ENCODE peak calls at places on chromosomes 3 and 15, in five cellular contexts. One of them, this sample, is unnamed.

GRCh38 chr3:135125171-135125801 is 330.2 kb downstream of the EPHB1 start:
- DNase-seq in GM13976: peak
- DNase-seq in CD14-positive monocyte: no peak
- DNase-seq in fibroblast of lung: peak
- DNase-seq in heart right ventricle: no peak
- DNase-seq in this sample: peak

GRCh38 chr15:31471731-31472430 is 145.2 kb downstream of the KLF13 start:
- DNase-seq in GM13976: no peak
- DNase-seq in fibroblast of lung: peak
- DNase-seq in heart right ventricle: no peak
- DNase-seq in CD14-positive monocyte: no peak
- DNase-seq in this sample: no peak

GRCh38 chr3:134904333-134904771 is 109.3 kb downstream of the EPHB1 start:
- DNase-seq in fibroblast of lung: no peak
- DNase-seq in GM13976: peak
- DNase-seq in CD14-positive monocyte: no peak
- DNase-seq in heart right ventricle: no peak
- DNase-seq in this sample: peak

GRCh38 chr15:63276342-63277043 is 912 bp upstream of the APH1B start:
- DNase-seq in CD14-positive monocyte: no peak
- DNase-seq in heart right ventricle: no peak
- DNase-seq in GM13976: no peak
- DNase-seq in fibroblast of lung: no peak
- DNase-seq in this sample: no peak

GRCh38 chr3:72756900-72757299 is 91.3 kb downstream of the SHQ1 start:
- DNase-seq in GM13976: peak
- DNase-seq in heart right ventricle: no peak
- DNase-seq in CD14-positive monocyte: no peak
- DNase-seq in fibroblast of lung: no peak
- DNase-seq in this sample: peak

GRCh38 chr15:94351121-94351520 is 119.8 kb downstream of the MCTP2 start:
- DNase-seq in fibroblast of lung: no peak
- DNase-seq in heart right ventricle: no peak
- DNase-seq in GM13976: no peak
- DNase-seq in CD14-positive monocyte: no peak
- DNase-seq in this sample: no peak

GRCh38 chr3:184347321-184348056 is 10.1 kb downstream of the FAM131A start:
- DNase-seq in CD14-positive monocyte: no peak
- DNase-seq in fibroblast of lung: peak
- DNase-seq in heart right ventricle: no peak
- DNase-seq in GM13976: no peak
- DNase-seq in this sample: no peak

GRCh38 chr3:52280046-52280445 is 1.6 kb upstream of the WDR82 start:
- DNase-seq in GM13976: no peak
- DNase-seq in fibroblast of lung: peak
- DNase-seq in CD14-positive monocyte: no peak
- DNase-seq in heart right ventricle: no peak
- DNase-seq in this sample: no peak

GRCh38 chr3:160400631-160401150 is 1.2 kb downstream of the SMC4 start:
- DNase-seq in CD14-positive monocyte: peak
- DNase-seq in fibroblast of lung: no peak
- DNase-seq in heart right ventricle: peak
- DNase-seq in GM13976: peak
- DNase-seq in this sample: peak

GRCh38 chr3:141049681-141050080 is 1.5 kb upstream of the SPSB4 start:
- DNase-seq in fibroblast of lung: no peak
- DNase-seq in CD14-positive monocyte: no peak
- DNase-seq in GM13976: no peak
- DNase-seq in heart right ventricle: no peak
- DNase-seq in this sample: no peak

GRCh38 chr3:123365450-123366143 is 83.3 kb downstream of the ADCY5 start:
- DNase-seq in CD14-positive monocyte: no peak
- DNase-seq in fibroblast of lung: no peak
- DNase-seq in GM13976: no peak
- DNase-seq in heart right ventricle: no peak
- DNase-seq in this sample: no peak

GRCh38 chr3:114597012-114597411 is 303.2 kb downstream of the TIGIT start:
- DNase-seq in GM13976: no peak
- DNase-seq in fibroblast of lung: peak
- DNase-seq in heart right ventricle: no peak
- DNase-seq in CD14-positive monocyte: no peak
- DNase-seq in this sample: no peak

GRCh38 chr15:90022905-90023700 is 22.0 kb downstream of the ZNF710 start:
- DNase-seq in heart right ventricle: no peak
- DNase-seq in GM13976: no peak
- DNase-seq in CD14-positive monocyte: no peak
- DNase-seq in fibroblast of lung: no peak
- DNase-seq in this sample: no peak

GRCh38 chr3:39005295-39005694 is 46.4 kb downstream of the SCN11A start:
- DNase-seq in fibroblast of lung: no peak
- DNase-seq in heart right ventricle: no peak
- DNase-seq in CD14-positive monocyte: no peak
- DNase-seq in GM13976: no peak
- DNase-seq in this sample: no peak

GRCh38 chr3:175951047-175951694 is 1092.0 kb downstream of the NAALADL2 start:
- DNase-seq in CD14-positive monocyte: no peak
- DNase-seq in fibroblast of lung: peak
- DNase-seq in GM13976: no peak
- DNase-seq in heart right ventricle: no peak
- DNase-seq in this sample: no peak

GRCh38 chr3:87350367-87351199 is 74.2 kb upstream of the POU1F1 start:
- DNase-seq in fibroblast of lung: peak
- DNase-seq in CD14-positive monocyte: no peak
- DNase-seq in GM13976: peak
- DNase-seq in heart right ventricle: no peak
- DNase-seq in this sample: peak

GRCh38 chr3:143464850-143465249 is 345.3 kb downstream of the CHST2 start:
- DNase-seq in fibroblast of lung: peak
- DNase-seq in GM13976: no peak
- DNase-seq in heart right ventricle: no peak
- DNase-seq in CD14-positive monocyte: no peak
- DNase-seq in this sample: no peak

GRCh38 chr3:147616998-147617619 is 207.9 kb downstream of the ZIC1 start:
- DNase-seq in CD14-positive monocyte: no peak
- DNase-seq in heart right ventricle: no peak
- DNase-seq in GM13976: no peak
- DNase-seq in fibroblast of lung: peak
- DNase-seq in this sample: no peak

DNA sequence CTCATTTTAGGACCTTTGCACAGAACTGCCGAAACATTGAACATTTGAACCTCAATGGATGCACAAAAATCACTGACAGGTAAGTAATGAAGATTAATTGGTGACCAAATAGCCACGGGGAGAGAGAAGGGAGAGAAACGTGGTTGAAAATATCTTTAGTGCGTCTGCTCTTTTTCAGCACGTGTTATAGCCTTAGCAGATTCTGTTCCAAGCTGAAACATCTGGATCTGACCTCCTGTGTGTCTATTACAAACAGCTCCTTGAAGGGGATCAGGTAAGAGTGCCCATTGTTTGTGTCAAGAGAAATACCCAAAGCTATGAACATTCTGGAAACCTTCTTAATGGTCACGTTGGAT is 67.1 kb downstream of the UBP1 start:
- DNase-seq in heart right ventricle: no peak
- DNase-seq in fibroblast of lung: no peak
- DNase-seq in GM13976: no peak
- DNase-seq in CD14-positive monocyte: no peak
- DNase-seq in this sample: no peak
- TF ChIP-seq CTCF in heart right ventricle: no peak
- TF ChIP-seq CTCF in fibroblast of lung: no peak
- TF ChIP-seq CTCF in GM13976: no peak
- TF ChIP-seq CTCF in CD14-positive monocyte: peak
- TF ChIP-seq CTCF in this sample: no peak

DNA sequence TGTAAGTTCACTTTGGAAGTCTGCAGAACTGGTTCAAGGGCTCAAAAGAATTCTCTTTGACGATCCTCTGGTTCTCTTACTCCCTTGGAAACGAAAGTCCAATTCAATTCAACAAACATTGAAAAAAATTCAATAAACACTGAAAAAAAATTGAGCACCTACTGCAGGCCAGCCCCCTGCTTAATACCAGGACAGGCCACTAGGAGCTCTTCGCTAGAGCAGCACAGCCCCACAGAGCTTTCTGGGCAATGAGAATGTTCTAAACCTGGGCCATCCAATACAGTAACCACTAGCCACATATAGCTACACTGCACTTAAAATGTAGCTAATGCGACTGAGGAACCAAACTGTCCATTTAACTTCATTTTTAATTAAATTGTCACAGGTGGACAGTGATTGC is 50.4 kb upstream of the DCLK3 start:
- DNase-seq in heart right ventricle: no peak
- DNase-seq in GM13976: no peak
- DNase-seq in CD14-positive monocyte: no peak
- DNase-seq in fibroblast of lung: no peak
- DNase-seq in this sample: no peak
- TF ChIP-seq CTCF in heart right ventricle: no peak
- TF ChIP-seq CTCF in GM13976: no peak
- TF ChIP-seq CTCF in CD14-positive monocyte: no peak
- TF ChIP-seq CTCF in fibroblast of lung: no peak
- TF ChIP-seq CTCF in this sample: no peak

DNA sequence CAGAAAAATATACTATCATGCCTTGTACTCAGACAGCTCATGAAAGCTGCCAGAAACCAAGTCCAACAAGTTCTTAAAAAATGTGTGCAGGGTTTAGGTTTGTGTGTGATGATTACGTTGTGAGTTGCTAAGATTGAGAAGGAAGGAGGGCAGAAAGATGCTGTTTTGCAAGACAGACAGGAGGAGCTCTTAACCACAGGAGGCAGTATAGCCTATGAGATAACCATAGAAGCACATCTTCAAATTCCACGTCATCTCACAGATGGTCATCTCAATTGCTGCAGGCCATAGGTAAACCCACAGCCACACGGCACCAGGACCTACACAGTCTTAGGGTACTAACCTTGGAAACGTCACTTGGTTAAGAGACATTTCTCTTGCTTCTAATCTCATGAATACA is 192.0 kb downstream of the STT3B start:
- DNase-seq in fibroblast of lung: peak
- DNase-seq in GM13976: peak
- DNase-seq in heart right ventricle: no peak
- DNase-seq in CD14-positive monocyte: no peak
- DNase-seq in this sample: peak
- TF ChIP-seq CTCF in fibroblast of lung: peak
- TF ChIP-seq CTCF in GM13976: no peak
- TF ChIP-seq CTCF in heart right ventricle: no peak
- TF ChIP-seq CTCF in CD14-positive monocyte: peak
- TF ChIP-seq CTCF in this sample: no peak

GRCh38 chr15:101068523-101068960 is 149.4 kb downstream of the LRRK1 start:
- DNase-seq in fibroblast of lung: no peak
- DNase-seq in heart right ventricle: no peak
- DNase-seq in CD14-positive monocyte: no peak
- DNase-seq in GM13976: no peak
- DNase-seq in this sample: no peak

GRCh38 chr15:101070024-101070423 is 150.9 kb downstream of the LRRK1 start:
- DNase-seq in CD14-positive monocyte: no peak
- DNase-seq in fibroblast of lung: no peak
- DNase-seq in heart right ventricle: no peak
- DNase-seq in GM13976: no peak
- DNase-seq in this sample: no peak

GRCh38 chr15:101070502-101071273 is 151.5 kb downstream of the LRRK1 start:
- DNase-seq in heart right ventricle: no peak
- DNase-seq in CD14-positive monocyte: no peak
- DNase-seq in GM13976: no peak
- DNase-seq in fibroblast of lung: peak
- DNase-seq in this sample: no peak

GRCh38 chr15:101067660-101068522 is 148.7 kb downstream of the LRRK1 start:
- DNase-seq in GM13976: no peak
- DNase-seq in fibroblast of lung: no peak
- DNase-seq in heart right ventricle: no peak
- DNase-seq in CD14-positive monocyte: no peak
- DNase-seq in this sample: no peak

DNA sequence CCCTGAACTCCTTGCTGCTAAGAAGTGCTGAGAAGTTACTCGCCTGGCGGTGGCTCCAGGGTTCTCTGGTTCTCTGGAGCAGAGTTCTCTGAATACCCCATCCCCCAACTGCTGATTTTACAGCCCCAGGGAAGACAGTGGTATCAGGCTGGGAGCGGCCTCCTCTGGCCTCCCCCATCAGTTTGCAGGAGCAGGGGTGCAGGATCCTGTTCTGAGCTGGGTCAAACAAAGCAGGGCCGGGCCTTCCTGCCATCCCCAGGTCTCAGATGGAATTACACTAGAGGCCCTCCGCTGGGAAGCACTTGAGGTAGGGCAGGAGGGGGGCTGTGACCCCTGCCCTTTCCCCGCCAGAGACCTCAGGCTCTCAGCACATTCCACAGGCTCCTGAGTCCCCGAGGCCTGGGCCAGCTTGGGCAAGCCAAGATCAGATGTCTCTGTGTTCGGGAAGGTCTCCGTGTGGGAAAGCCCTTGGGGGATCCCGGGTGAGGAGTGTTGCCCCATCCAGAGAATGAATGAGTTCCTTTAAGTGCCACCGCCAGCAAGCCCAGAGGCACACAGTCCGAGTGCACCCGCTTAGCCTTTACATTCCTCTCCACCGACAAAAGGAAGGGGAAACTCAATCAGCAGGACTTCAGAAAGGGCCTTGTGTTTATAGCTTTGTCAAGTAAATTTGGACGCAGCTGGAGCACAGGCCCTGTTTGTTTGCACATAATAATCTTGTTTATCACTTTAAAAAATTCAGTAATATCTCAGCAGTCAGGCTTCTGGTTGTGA is 150.0 kb downstream of the LRRK1 start:
- DNase-seq in GM13976: no peak
- DNase-seq in fibroblast of lung: peak
- DNase-seq in CD14-positive monocyte: no peak
- DNase-seq in heart right ventricle: no peak
- DNase-seq in this sample: no peak
- TF ChIP-seq CTCF in GM13976: no peak
- TF ChIP-seq CTCF in fibroblast of lung: peak
- TF ChIP-seq CTCF in CD14-positive monocyte: no peak
- TF ChIP-seq CTCF in heart right ventricle: no peak
- TF ChIP-seq CTCF in this sample: no peak

DNA sequence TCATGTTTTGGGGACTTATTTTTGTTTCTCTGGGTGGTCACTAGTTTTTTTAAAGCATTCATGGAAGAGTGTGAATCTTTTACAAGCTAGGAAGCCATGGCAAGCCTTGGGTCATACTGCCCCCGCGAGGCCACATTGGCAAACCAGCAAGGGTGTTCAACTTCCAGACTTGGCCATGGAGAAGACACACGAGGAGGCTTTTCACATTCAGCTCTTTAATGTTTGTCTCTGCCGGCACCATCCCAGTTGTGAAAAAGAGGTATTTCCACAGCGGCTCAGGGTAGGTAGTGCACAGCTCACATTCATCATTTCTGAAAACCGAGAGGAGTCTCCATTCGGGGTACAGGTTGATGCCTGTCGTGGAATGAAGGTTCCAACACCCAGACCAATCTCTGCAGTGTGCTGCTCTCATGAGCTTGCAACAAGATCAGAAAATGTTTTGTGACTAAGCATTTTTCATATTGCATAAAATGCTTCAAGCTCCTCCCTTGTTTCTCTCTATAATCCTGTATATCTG is 7.7 kb downstream of the CCR5 start:
- DNase-seq in GM13976: peak
- DNase-seq in fibroblast of lung: peak
- DNase-seq in CD14-positive monocyte: peak
- DNase-seq in heart right ventricle: peak
- DNase-seq in this sample: peak
- TF ChIP-seq CTCF in GM13976: peak
- TF ChIP-seq CTCF in fibroblast of lung: peak
- TF ChIP-seq CTCF in CD14-positive monocyte: peak
- TF ChIP-seq CTCF in heart right ventricle: peak
- TF ChIP-seq CTCF in this sample: peak

This sample was measured in GM20000.